ENCODE peak calls at places on chromosomes 12 and 14, in eight cellular contexts. Z is non-pigmented ciliary epithelial cell, G is WTC11, O is NCI-H187, Q is GM04504, I is NCI-H2081, V is fibroblast of mammary gland, R is islet precursor cell. U is an unnamed sample.

GRCh38 chr12:89369166-89369565 is 16.9 kb upstream of the DUSP6 start:
- DNase-seq in V (no peak), O (no peak), G (no peak), R (no peak), I (no peak), Q (no peak), Z (no peak), U (no peak)

GRCh38 chr12:24499151-24500146 is 449.5 kb downstream of the BCAT1 start:
- DNase-seq in I (no peak), G (no peak), R (no peak), Z (no peak), Q (peak), V (peak), O (no peak), U (no peak)

GRCh38 chr12:100293017-100293416 is 26.0 kb downstream of the SCYL2 start:
- DNase-seq in I (no peak), G (no peak), Z (no peak), O (peak), Q (no peak), R (no peak), V (no peak), U (no peak)

GRCh38 chr12:4106617-4107016 is 166.9 kb upstream of the CCND2 start:
- DNase-seq in R (no peak), Q (no peak), V (no peak), I (no peak), O (no peak), Z (no peak), G (no peak), U (no peak)

GRCh38 chr12:107134558-107134957 is 41.2 kb upstream of the CRY1 start:
- DNase-seq in V (peak), Z (no peak), G (peak), I (peak), R (peak), O (no peak), Q (no peak), U (no peak)

GRCh38 chr12:14854586-14855163 is 11.3 kb upstream of the ART4 start:
- DNase-seq in G (no peak), O (no peak), I (no peak), V (peak), Q (no peak), Z (no peak), R (no peak), U (no peak)

GRCh38 chr12:86724716-86725115 is 468.5 kb upstream of the MGAT4C start:
- DNase-seq in I (no peak), Q (peak), V (peak), Z (peak), G (no peak), R (no peak), O (no peak), U (no peak)

GRCh38 chr14:54696998-54697397 is 130.1 kb downstream of the SAMD4A start:
- DNase-seq in O (no peak), G (no peak), R (no peak), Q (no peak), Z (no peak), I (no peak), V (no peak), U (no peak)

GRCh38 chr14:24634158-24634557 is at the start of gene GZMB:
- DNase-seq in O (no peak), I (no peak), R (no peak), Q (no peak), G (no peak), Z (no peak), V (peak), U (no peak)

GRCh38 chr14:51460051-51460450 is 191.7 kb upstream of the FRMD6 start:
- DNase-seq in G (no peak), I (no peak), O (no peak), Z (no peak), V (no peak), Q (no peak), R (no peak), U (no peak)

GRCh38 chr14:79971330-79971729 is 240.0 kb downstream of the DIO2 start:
- DNase-seq in O (no peak), V (peak), R (no peak), Z (no peak), Q (peak), G (no peak), I (no peak), U (peak)

GRCh38 chr12:101019667-101020066 is 190.4 kb downstream of the SLC5A8 start:
- DNase-seq in Z (no peak), O (no peak), I (no peak), G (no peak), V (no peak), R (no peak), Q (no peak), U (no peak)

GRCh38 chr14:44995770-44996294 is 33.8 kb downstream of the TOGARAM1 start:
- DNase-seq in Q (no peak), R (no peak), I (no peak), O (no peak), Z (no peak), G (no peak), V (no peak), U (no peak)

GRCh38 chr12:38904932-38905479 is 385 bp downstream of the CPNE8 start:
- DNase-seq in I (peak), O (no peak), R (peak), Q (peak), G (peak), V (peak), Z (no peak), U (peak)

GRCh38 chr14:64745511-64746041 is 41.4 kb downstream of the PLEKHG3 start:
- DNase-seq in Z (no peak), R (no peak), G (no peak), Q (no peak), I (no peak), V (no peak), O (no peak), U (no peak)

GRCh38 chr12:114902665-114903393 is 218.9 kb upstream of the TBX3 start:
- DNase-seq in I (no peak), R (peak), Z (peak), V (peak), O (peak), Q (no peak), G (no peak), U (no peak)

GRCh38 chr14:37230551-37231194 is 32.9 kb downstream of the MIPOL1 start:
- DNase-seq in Z (peak), R (no peak), G (no peak), Q (peak), V (peak), I (peak), O (no peak), U (no peak)

GRCh38 chr14:104968153-104968527 is 10.0 kb downstream of the AHNAK2 start:
- DNase-seq in Z (no peak), R (peak), I (no peak), O (no peak), V (peak), Q (no peak), G (peak), U (no peak)

GRCh38 chr14:22737052-22737451 is 29.4 kb upstream of the OXA1L start:
- DNase-seq in G (no peak), R (no peak), Z (no peak), O (no peak), Q (no peak), V (no peak), I (no peak), U (no peak)

GRCh38 chr12:113413488-113413939 is 8.7 kb upstream of the SDSL start:
- DNase-seq in Z (no peak), O (no peak), R (no peak), G (no peak), V (peak), Q (no peak), I (no peak), U (no peak)

GRCh38 chr12:90945070-90945649 is 9.8 kb downstream of the CCER1 start:
- DNase-seq in V (peak), G (no peak), O (no peak), R (no peak), I (peak), Q (no peak), Z (no peak), U (no peak)

GRCh38 chr12:103851127-103851526 is 10.1 kb upstream of the NT5DC3 start:
- DNase-seq in Z (no peak), I (no peak), G (no peak), Q (no peak), R (no peak), O (no peak), V (no peak), U (no peak)

GRCh38 chr14:50045039-50045711 is 71.2 kb downstream of the VCPKMT start:
- DNase-seq in O (no peak), V (peak), Z (no peak), R (no peak), Q (peak), G (no peak), I (no peak), U (no peak)

GRCh38 chr12:66739266-66739665 is 60.4 kb upstream of the GRIP1 start:
- DNase-seq in Q (no peak), V (no peak), I (no peak), Z (no peak), R (no peak), O (no peak), G (no peak), U (no peak)

GRCh38 chr12:3055712-3056467 is 21.3 kb upstream of the TSPAN9 start:
- DNase-seq in R (peak), V (no peak), Q (no peak), G (no peak), O (no peak), I (no peak), Z (no peak), U (no peak)

GRCh38 chr12:79618848-79619404 is 71.8 kb downstream of the PAWR start:
- DNase-seq in R (peak), V (peak), Q (peak), O (no peak), Z (no peak), G (no peak), I (no peak), U (no peak)

GRCh38 chr14:61705017-61705416 is 9.7 kb downstream of the HIF1A start:
- DNase-seq in Q (no peak), G (no peak), R (no peak), V (no peak), O (no peak), Z (no peak), I (no peak), U (no peak)

GRCh38 chr12:5796171-5797091 is 148.6 kb downstream of the ANO2 start:
- DNase-seq in R (peak), Q (no peak), I (no peak), V (no peak), Z (no peak), O (no peak), G (peak), U (no peak)

GRCh38 chr14:89085154-89086059 is 261.0 kb downstream of the TTC8 start:
- DNase-seq in Z (no peak), O (no peak), G (no peak), Q (no peak), I (no peak), R (no peak), V (peak), U (no peak)

GRCh38 chr12:32025906-32026305 is 66.7 kb downstream of the RESF1 start:
- DNase-seq in V (no peak), O (no peak), Z (no peak), I (no peak), Q (no peak), G (no peak), R (no peak), U (no peak)

GRCh38 chr12:79381246-79382208 is 309.2 kb downstream of the PAWR start:
- DNase-seq in G (no peak), Q (no peak), Z (no peak), O (no peak), I (peak), R (no peak), V (no peak), U (no peak)

GRCh38 chr14:101707285-101707842 is 54.1 kb upstream of the PPP2R5C start:
- DNase-seq in G (peak), O (peak), Z (peak), V (peak), Q (peak), I (peak), R (peak), U (peak)